ENCODE peak calls at places on chromosomes 2 and 18, in seven cellular contexts. Y is transverse colon, T is H1, V is endothelial cell of umbilical vein, W is HCT116, M is Peyer's patch, I is ovary. C is an unnamed sample.

GRCh38 chr2:128633501-128633900 is 314.8 kb upstream of the HS6ST1 start:
- DNase-seq in Y (no peak), T (no peak), V (no peak), W (no peak), M (no peak), I (no peak), C (no peak)

GRCh38 chr2:238424313-238424700 is 2.4 kb upstream of the ASB1 start:
- DNase-seq in Y (no peak), T (no peak), V (no peak), W (no peak), M (no peak), I (no peak), C (no peak)

GRCh38 chr2:45892236-45892701 is 240.8 kb downstream of the PRKCE start:
- DNase-seq in Y (no peak), T (no peak), V (peak), W (no peak), M (no peak), I (no peak), C (no peak)

GRCh38 chr18:10412933-10413332 is 41.5 kb upstream of the APCDD1 start:
- DNase-seq in Y (no peak), T (no peak), V (no peak), W (no peak), M (no peak), I (no peak), C (no peak)

GRCh38 chr2:164514491-164514890 is 106.8 kb downstream of the GRB14 start:
- DNase-seq in Y (no peak), T (no peak), V (peak), W (no peak), M (no peak), I (no peak), C (no peak)

GRCh38 chr2:54298511-54298910 is 42.5 kb upstream of the TSPYL6 start:
- DNase-seq in Y (no peak), T (no peak), V (no peak), W (no peak), M (no peak), I (no peak), C (no peak)

GRCh38 chr2:196990092-196990491 is 63.6 kb upstream of the PGAP1 start:
- DNase-seq in Y (no peak), T (no peak), V (no peak), W (no peak), M (no peak), I (no peak), C (no peak)

GRCh38 chr2:66236067-66236705 is 198.7 kb upstream of the MEIS1 start:
- DNase-seq in Y (no peak), T (no peak), V (no peak), W (no peak), M (no peak), I (no peak), C (no peak)

GRCh38 chr2:237364655-237365054 is 49.3 kb downstream of the COL6A3 start:
- DNase-seq in Y (no peak), T (no peak), V (no peak), W (no peak), M (no peak), I (no peak), C (no peak)

GRCh38 chr18:64380117-64380516 is 231.2 kb upstream of the LINC00305 start:
- DNase-seq in Y (no peak), T (no peak), V (no peak), W (no peak), M (no peak), I (no peak), C (no peak)

GRCh38 chr2:240449764-240450531 is 14.5 kb downstream of the GPC1 start:
- DNase-seq in Y (no peak), T (no peak), V (no peak), W (no peak), M (no peak), I (no peak), C (peak)

GRCh38 chr2:28993211-28993960 is 12.3 kb downstream of the TOGARAM2 start:
- DNase-seq in Y (peak), T (no peak), V (no peak), W (no peak), M (no peak), I (no peak), C (no peak)

GRCh38 chr2:238890806-238891666 is 43.2 kb downstream of the TWIST2 start:
- DNase-seq in Y (no peak), T (no peak), V (no peak), W (no peak), M (no peak), I (no peak), C (no peak)

GRCh38 chr2:105787376-105788318 is 42.9 kb downstream of the NCK2 start:
- DNase-seq in Y (no peak), T (no peak), V (no peak), W (no peak), M (no peak), I (no peak), C (no peak)

GRCh38 chr2:14072338-14072737 is 560.2 kb upstream of the LRATD1 start:
- DNase-seq in Y (no peak), T (no peak), V (no peak), W (no peak), M (no peak), I (no peak), C (no peak)

GRCh38 chr2:105885456-105885855 is 140.7 kb downstream of the NCK2 start:
- DNase-seq in Y (no peak), T (no peak), V (no peak), W (no peak), M (no peak), I (no peak), C (no peak)

GRCh38 chr2:209472386-209472832 is 48.6 kb downstream of the MAP2 start:
- DNase-seq in Y (no peak), T (no peak), V (peak), W (no peak), M (no peak), I (no peak), C (no peak)

GRCh38 chr18:49174478-49174877 is 223.7 kb upstream of the SMAD7 start:
- DNase-seq in Y (no peak), T (no peak), V (no peak), W (no peak), M (no peak), I (no peak), C (no peak)

GRCh38 chr2:25566694-25567093 is 106.7 kb downstream of the DTNB start:
- DNase-seq in Y (peak), T (no peak), V (peak), W (no peak), M (peak), I (no peak), C (no peak)

DNA sequence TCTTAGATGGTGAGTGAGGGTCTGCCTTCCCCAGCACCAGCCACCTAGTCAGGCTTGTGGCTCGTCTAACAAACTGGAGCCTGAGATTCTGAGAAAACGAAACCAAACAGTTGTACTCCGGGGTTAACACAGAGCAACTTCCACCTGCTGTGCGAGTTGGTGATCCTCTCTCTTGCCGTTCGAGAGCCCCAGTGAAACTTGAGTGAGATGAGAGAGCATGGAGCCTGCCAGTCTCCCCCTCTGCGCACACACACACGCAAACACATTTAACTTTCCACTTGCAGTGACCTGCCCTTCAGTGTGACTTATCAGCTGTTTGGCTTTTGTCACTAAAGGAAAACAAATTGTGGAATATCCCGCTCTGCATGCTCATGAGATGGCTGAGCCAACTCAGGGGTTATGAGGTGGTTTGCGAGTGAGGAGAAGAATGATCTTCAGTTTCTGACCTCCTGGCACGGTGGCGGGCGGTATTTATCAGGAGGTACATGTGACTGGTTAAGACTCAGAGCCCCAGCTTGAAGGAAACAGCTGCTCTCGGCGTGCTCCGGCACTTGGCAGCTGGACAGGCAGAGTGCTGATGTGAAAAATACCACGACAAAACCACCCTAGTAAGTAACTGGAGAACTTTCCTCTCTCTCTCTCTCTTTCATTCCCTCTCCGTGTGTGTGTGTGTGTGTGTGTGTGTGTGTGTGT is at the start of gene RASGRP3:
- DNase-seq in Y (peak), T (peak), V (peak), W (peak), M (peak), I (peak), C (peak)
- TF ChIP-seq POLR2A in Y (peak), T (no peak), V (peak), W (no peak), M (no peak), I (no peak), C (peak)

GRCh38 chr2:9631484-9631819 is 655 bp upstream of the YWHAQ start:
- DNase-seq in Y (no peak), T (no peak), V (no peak), W (no peak), M (no peak), I (no peak), C (no peak)

GRCh38 chr2:9631976-9632700 is 1.3 kb upstream of the YWHAQ start:
- DNase-seq in Y (no peak), T (peak), V (no peak), W (no peak), M (no peak), I (no peak), C (no peak)

GRCh38 chr2:9629222-9630000 is 1.4 kb downstream of the YWHAQ start:
- DNase-seq in Y (no peak), T (no peak), V (peak), W (no peak), M (no peak), I (no peak), C (no peak)

GRCh38 chr2:9630001-9630749 is 622 bp downstream of the YWHAQ start:
- DNase-seq in Y (peak), T (peak), V (peak), W (peak), M (peak), I (peak), C (no peak)

DNA sequence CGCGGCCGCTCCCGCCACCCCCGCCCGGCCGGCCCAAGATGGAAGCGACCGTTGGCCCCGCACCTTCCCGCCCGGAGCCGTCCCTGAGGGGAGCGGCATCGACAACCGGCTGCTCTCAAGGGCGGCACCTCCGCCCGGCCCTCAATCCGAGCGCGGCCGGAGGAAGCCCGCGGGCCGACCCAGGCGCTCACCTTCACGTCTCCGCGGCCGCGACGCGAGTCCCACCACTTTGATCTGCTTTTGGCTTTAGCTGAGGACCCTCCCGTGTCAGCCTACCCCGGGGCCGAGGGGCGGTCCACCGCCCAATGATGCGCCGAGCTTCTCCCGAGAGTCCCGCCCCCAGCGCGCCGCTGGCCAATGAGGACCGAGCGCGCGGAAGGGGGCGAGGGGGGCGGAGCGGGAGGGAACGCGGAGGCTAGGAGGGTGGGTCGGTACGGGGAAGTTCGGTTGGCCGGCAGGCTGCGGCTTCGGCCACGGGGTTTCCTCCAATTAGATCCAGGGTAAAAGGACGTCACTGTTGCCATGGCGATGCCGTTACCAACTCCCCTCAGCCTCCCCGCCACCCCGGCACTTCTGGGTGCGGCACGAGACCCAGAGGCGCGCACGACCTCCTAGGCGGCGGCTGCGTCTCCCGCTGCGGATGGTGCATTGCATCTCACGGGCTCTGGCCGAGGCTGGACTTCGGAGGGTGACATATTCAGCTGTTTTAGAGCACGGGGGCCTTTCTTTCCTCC is at the start of gene YWHAQ:
- DNase-seq in Y (peak), T (peak), V (peak), W (peak), M (peak), I (peak), C (peak)
- TF ChIP-seq POLR2A in Y (peak), T (peak), V (peak), W (peak), M (peak), I (peak), C (peak)

GRCh38 chr2:11829324-11829946 is 83.0 kb downstream of the LPIN1 start:
- DNase-seq in Y (peak), T (peak), V (peak), W (peak), M (peak), I (peak), C (peak)
- TF ChIP-seq POLR2A in Y (no peak), T (no peak), V (no peak), W (no peak), M (no peak), I (no peak), C (no peak)

GRCh38 chr18:27141876-27142275 is 43.2 kb downstream of the CHST9 start:
- DNase-seq in Y (no peak), T (no peak), V (no peak), W (no peak), M (no peak), I (no peak), C (no peak)
- TF ChIP-seq POLR2A in Y (no peak), T (no peak), V (no peak), W (no peak), M (no peak), I (no peak), C (no peak)

DNA sequence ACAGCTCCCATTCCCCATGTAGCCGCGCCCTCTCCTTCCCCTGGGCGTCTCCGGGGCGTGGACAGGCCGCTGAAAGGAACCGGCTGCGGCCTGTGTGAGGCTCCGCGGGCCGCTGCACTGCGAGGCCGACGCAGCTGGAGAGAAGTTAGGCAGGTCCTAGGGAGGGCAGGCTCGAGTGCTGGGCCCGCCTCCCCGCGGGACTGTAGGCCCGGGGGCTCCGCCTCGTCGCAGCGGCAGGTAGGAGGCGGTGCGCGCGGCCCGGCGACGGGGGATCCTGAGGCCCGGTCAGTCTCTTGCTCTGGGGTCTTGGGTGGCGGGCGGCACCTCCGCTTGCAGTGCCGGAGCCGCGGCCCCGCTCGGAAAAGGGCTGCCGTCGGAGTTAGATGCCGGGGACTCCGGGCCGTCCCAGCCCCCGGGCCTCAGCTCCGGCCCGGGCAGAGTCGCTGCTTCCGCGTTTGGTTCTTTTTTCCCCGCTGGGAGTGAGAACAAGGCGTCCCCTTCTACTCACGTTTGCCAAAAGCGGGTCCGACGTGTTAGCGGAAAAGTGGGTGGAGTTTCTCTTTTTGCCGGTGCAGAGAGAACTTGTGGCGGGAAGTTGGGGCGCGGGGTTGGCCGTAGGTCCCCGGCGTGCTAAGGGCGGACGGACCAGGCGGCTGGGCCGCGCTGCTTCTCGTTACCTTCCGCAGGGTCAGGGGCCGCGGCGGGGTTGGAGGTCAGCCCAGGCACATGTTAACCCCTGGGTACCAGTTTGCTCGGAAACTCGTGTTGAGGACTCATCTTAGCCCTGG is at the start of gene VRK2:
- DNase-seq in Y (peak), T (peak), V (peak), W (peak), M (peak), I (peak), C (no peak)
- TF ChIP-seq POLR2A in Y (peak), T (peak), V (peak), W (no peak), M (peak), I (peak), C (no peak)

C was measured in H54.